ENCODE peak calls at places on chromosomes 7 and 10, in ten cellular contexts. One of them, this sample, is unnamed.

GRCh38 chr7:27423290-27423689 is 180.7 kb downstream of the EVX1 start:
- DNase-seq in mesendoderm: no peak
- DNase-seq in iPS DF 6.9: no peak
- DNase-seq in lower lobe of right lung: no peak
- DNase-seq in neural progenitor cell: no peak
- DNase-seq in dorsolateral prefrontal cortex: no peak
- DNase-seq in cardiac muscle cell: no peak
- DNase-seq in breast epithelium: peak; percentile 63
- DNase-seq in aorta: no peak
- DNase-seq in spleen: no peak
- DNase-seq in this sample: no peak

GRCh38 chr10:132270256-132270655 is 37.5 kb downstream of the STK32C start:
- DNase-seq in mesendoderm: no peak
- DNase-seq in cardiac muscle cell: no peak
- DNase-seq in iPS DF 6.9: no peak
- DNase-seq in spleen: peak; percentile 62
- DNase-seq in neural progenitor cell: no peak
- DNase-seq in breast epithelium: no peak
- DNase-seq in dorsolateral prefrontal cortex: no peak
- DNase-seq in aorta: peak; percentile 38
- DNase-seq in lower lobe of right lung: peak; percentile 27
- DNase-seq in this sample: no peak

GRCh38 chr7:14639801-14640200 is 262.8 kb downstream of the DGKB start:
- DNase-seq in lower lobe of right lung: no peak
- DNase-seq in dorsolateral prefrontal cortex: no peak
- DNase-seq in neural progenitor cell: no peak
- DNase-seq in cardiac muscle cell: no peak
- DNase-seq in breast epithelium: no peak
- DNase-seq in spleen: no peak
- DNase-seq in mesendoderm: no peak
- DNase-seq in iPS DF 6.9: no peak
- DNase-seq in aorta: no peak
- DNase-seq in this sample: no peak

GRCh38 chr7:50309130-50309478 is 4.6 kb downstream of the IKZF1 start:
- DNase-seq in dorsolateral prefrontal cortex: no peak
- DNase-seq in breast epithelium: no peak
- DNase-seq in aorta: no peak
- DNase-seq in neural progenitor cell: no peak
- DNase-seq in lower lobe of right lung: no peak
- DNase-seq in mesendoderm: no peak
- DNase-seq in spleen: no peak
- DNase-seq in iPS DF 6.9: no peak
- DNase-seq in cardiac muscle cell: no peak
- DNase-seq in this sample: no peak

GRCh38 chr10:67788028-67788886 is 49.7 kb downstream of the DNAJC12 start:
- DNase-seq in dorsolateral prefrontal cortex: no peak
- DNase-seq in iPS DF 6.9: peak; percentile 81
- DNase-seq in neural progenitor cell: peak; percentile 78
- DNase-seq in lower lobe of right lung: peak; percentile 68
- DNase-seq in breast epithelium: no peak
- DNase-seq in spleen: peak; percentile 88
- DNase-seq in aorta: peak; percentile 72
- DNase-seq in cardiac muscle cell: peak; percentile 59
- DNase-seq in mesendoderm: peak; percentile 91
- DNase-seq in this sample: no peak

GRCh38 chr10:45443101-45444009 is 69.3 kb downstream of the ALOX5 start:
- DNase-seq in cardiac muscle cell: no peak
- DNase-seq in aorta: no peak
- DNase-seq in iPS DF 6.9: no peak
- DNase-seq in dorsolateral prefrontal cortex: no peak
- DNase-seq in spleen: no peak
- DNase-seq in breast epithelium: no peak
- DNase-seq in mesendoderm: no peak
- DNase-seq in neural progenitor cell: no peak
- DNase-seq in lower lobe of right lung: no peak
- DNase-seq in this sample: peak; percentile 38

GRCh38 chr10:16995867-16996529 is 133.6 kb downstream of the CUBN start:
- DNase-seq in neural progenitor cell: peak; percentile 34
- DNase-seq in spleen: no peak
- DNase-seq in breast epithelium: no peak
- DNase-seq in dorsolateral prefrontal cortex: no peak
- DNase-seq in lower lobe of right lung: no peak
- DNase-seq in iPS DF 6.9: no peak
- DNase-seq in cardiac muscle cell: peak; percentile 85
- DNase-seq in aorta: no peak
- DNase-seq in mesendoderm: peak; percentile 86
- DNase-seq in this sample: no peak

GRCh38 chr7:2734761-2735571 is 47.0 kb downstream of the AMZ1 start:
- DNase-seq in neural progenitor cell: no peak
- DNase-seq in spleen: peak; percentile 85
- DNase-seq in lower lobe of right lung: no peak
- DNase-seq in mesendoderm: no peak
- DNase-seq in aorta: peak; percentile 84
- DNase-seq in breast epithelium: no peak
- DNase-seq in dorsolateral prefrontal cortex: no peak
- DNase-seq in cardiac muscle cell: no peak
- DNase-seq in iPS DF 6.9: no peak
- DNase-seq in this sample: peak; percentile 60

GRCh38 chr10:119396008-119396708 is 146.4 kb downstream of the RGS10 start:
- DNase-seq in cardiac muscle cell: no peak
- DNase-seq in lower lobe of right lung: no peak
- DNase-seq in aorta: no peak
- DNase-seq in iPS DF 6.9: no peak
- DNase-seq in dorsolateral prefrontal cortex: no peak
- DNase-seq in breast epithelium: no peak
- DNase-seq in mesendoderm: no peak
- DNase-seq in neural progenitor cell: no peak
- DNase-seq in spleen: no peak
- DNase-seq in this sample: no peak

GRCh38 chr7:23333671-23334246 is 34.6 kb downstream of the MALSU1 start:
- DNase-seq in dorsolateral prefrontal cortex: no peak
- DNase-seq in aorta: no peak
- DNase-seq in lower lobe of right lung: no peak
- DNase-seq in cardiac muscle cell: peak; percentile 88
- DNase-seq in iPS DF 6.9: no peak
- DNase-seq in mesendoderm: no peak
- DNase-seq in neural progenitor cell: no peak
- DNase-seq in spleen: no peak
- DNase-seq in breast epithelium: no peak
- DNase-seq in this sample: no peak

GRCh38 chr10:77550378-77550777 is 87.2 kb downstream of the KCNMA1 start:
- DNase-seq in mesendoderm: no peak
- DNase-seq in aorta: peak; percentile 69
- DNase-seq in cardiac muscle cell: no peak
- DNase-seq in neural progenitor cell: no peak
- DNase-seq in iPS DF 6.9: no peak
- DNase-seq in lower lobe of right lung: no peak
- DNase-seq in spleen: no peak
- DNase-seq in dorsolateral prefrontal cortex: no peak
- DNase-seq in breast epithelium: no peak
- DNase-seq in this sample: no peak

GRCh38 chr10:69994262-69994661 is 58.4 kb upstream of the MACROH2A2 start:
- DNase-seq in iPS DF 6.9: peak; percentile 11
- DNase-seq in breast epithelium: no peak
- DNase-seq in cardiac muscle cell: peak; percentile 61
- DNase-seq in mesendoderm: peak; percentile 70
- DNase-seq in spleen: no peak
- DNase-seq in neural progenitor cell: peak; percentile 26
- DNase-seq in aorta: peak; percentile 65
- DNase-seq in lower lobe of right lung: no peak
- DNase-seq in dorsolateral prefrontal cortex: no peak
- DNase-seq in this sample: no peak

GRCh38 chr10:108598831-108599230 is 1324.5 kb downstream of the XPNPEP1 start:
- DNase-seq in spleen: no peak
- DNase-seq in aorta: no peak
- DNase-seq in neural progenitor cell: no peak
- DNase-seq in dorsolateral prefrontal cortex: no peak
- DNase-seq in cardiac muscle cell: no peak
- DNase-seq in breast epithelium: no peak
- DNase-seq in mesendoderm: peak; percentile 34
- DNase-seq in lower lobe of right lung: no peak
- DNase-seq in iPS DF 6.9: no peak
- DNase-seq in this sample: no peak
- H3K4me3 ChIP-seq in spleen: peak overlapping the region; percentile 41
- H3K4me3 ChIP-seq in aorta: no peak overlapping the region
- H3K4me3 ChIP-seq in neural progenitor cell: no peak overlapping the region
- H3K4me3 ChIP-seq in dorsolateral prefrontal cortex: no peak overlapping the region
- H3K4me3 ChIP-seq in cardiac muscle cell: no peak overlapping the region
- H3K4me3 ChIP-seq in breast epithelium: no peak overlapping the region
- H3K4me3 ChIP-seq in mesendoderm: no peak overlapping the region
- H3K4me3 ChIP-seq in lower lobe of right lung: no peak overlapping the region
- H3K4me3 ChIP-seq in iPS DF 6.9: no peak overlapping the region
- H3K4me3 ChIP-seq in this sample: no peak overlapping the region

GRCh38 chr7:25427721-25428120 is 199.4 kb upstream of the NPVF start:
- DNase-seq in aorta: no peak
- DNase-seq in mesendoderm: no peak
- DNase-seq in neural progenitor cell: no peak
- DNase-seq in lower lobe of right lung: no peak
- DNase-seq in cardiac muscle cell: no peak
- DNase-seq in breast epithelium: no peak
- DNase-seq in iPS DF 6.9: no peak
- DNase-seq in dorsolateral prefrontal cortex: no peak
- DNase-seq in spleen: no peak
- DNase-seq in this sample: no peak

GRCh38 chr7:25429731-25430130 is 201.4 kb upstream of the NPVF start:
- DNase-seq in aorta: no peak
- DNase-seq in iPS DF 6.9: no peak
- DNase-seq in neural progenitor cell: no peak
- DNase-seq in breast epithelium: no peak
- DNase-seq in spleen: no peak
- DNase-seq in cardiac muscle cell: peak; percentile 52
- DNase-seq in lower lobe of right lung: no peak
- DNase-seq in mesendoderm: no peak
- DNase-seq in dorsolateral prefrontal cortex: no peak
- DNase-seq in this sample: no peak

GRCh38 chr7:25424113-25424512 is 195.8 kb upstream of the NPVF start:
- DNase-seq in dorsolateral prefrontal cortex: no peak
- DNase-seq in neural progenitor cell: no peak
- DNase-seq in lower lobe of right lung: no peak
- DNase-seq in cardiac muscle cell: no peak
- DNase-seq in spleen: no peak
- DNase-seq in breast epithelium: no peak
- DNase-seq in mesendoderm: peak; percentile 6
- DNase-seq in aorta: no peak
- DNase-seq in iPS DF 6.9: no peak
- DNase-seq in this sample: no peak
- H3K27ac ChIP-seq in dorsolateral prefrontal cortex: no peak overlapping the region
- H3K27ac ChIP-seq in neural progenitor cell: no peak overlapping the region
- H3K27ac ChIP-seq in lower lobe of right lung: no peak overlapping the region
- H3K27ac ChIP-seq in cardiac muscle cell: no peak overlapping the region
- H3K27ac ChIP-seq in spleen: no peak overlapping the region
- H3K27ac ChIP-seq in breast epithelium: no peak overlapping the region
- H3K27ac ChIP-seq in mesendoderm: no peak overlapping the region
- H3K27ac ChIP-seq in aorta: no peak overlapping the region
- H3K27ac ChIP-seq in iPS DF 6.9: no peak overlapping the region
- H3K27ac ChIP-seq in this sample: no peak overlapping the region

GRCh38 chr7:44881610-44882009 is 3.7 kb downstream of the PURB start:
- DNase-seq in iPS DF 6.9: no peak
- DNase-seq in mesendoderm: no peak
- DNase-seq in spleen: no peak
- DNase-seq in neural progenitor cell: no peak
- DNase-seq in breast epithelium: no peak
- DNase-seq in lower lobe of right lung: no peak
- DNase-seq in aorta: no peak
- DNase-seq in dorsolateral prefrontal cortex: no peak
- DNase-seq in cardiac muscle cell: peak; percentile 83
- DNase-seq in this sample: no peak
- H3K4me3 ChIP-seq in iPS DF 6.9: no peak overlapping the region
- H3K4me3 ChIP-seq in mesendoderm: peak overlapping the region; percentile 8
- H3K4me3 ChIP-seq in spleen: peak overlapping the region; percentile 80
- H3K4me3 ChIP-seq in neural progenitor cell: peak overlapping the region; percentile 85
- H3K4me3 ChIP-seq in breast epithelium: peak overlapping the region; percentile 77
- H3K4me3 ChIP-seq in lower lobe of right lung: peak overlapping the region; percentile 93
- H3K4me3 ChIP-seq in aorta: no peak overlapping the region
- H3K4me3 ChIP-seq in dorsolateral prefrontal cortex: peak overlapping the region; percentile 99
- H3K4me3 ChIP-seq in cardiac muscle cell: peak overlapping the region; percentile 71
- H3K4me3 ChIP-seq in this sample: peak overlapping the region; percentile 5

GRCh38 chr7:41885078-41885477 is 182.2 kb upstream of the INHBA start:
- DNase-seq in spleen: no peak
- DNase-seq in aorta: no peak
- DNase-seq in neural progenitor cell: no peak
- DNase-seq in cardiac muscle cell: peak; percentile 34
- DNase-seq in breast epithelium: no peak
- DNase-seq in mesendoderm: no peak
- DNase-seq in iPS DF 6.9: no peak
- DNase-seq in lower lobe of right lung: no peak
- DNase-seq in dorsolateral prefrontal cortex: no peak
- DNase-seq in this sample: no peak

GRCh38 chr7:41885748-41886147 is 182.9 kb upstream of the INHBA start:
- DNase-seq in mesendoderm: peak; percentile 69
- DNase-seq in lower lobe of right lung: no peak
- DNase-seq in breast epithelium: no peak
- DNase-seq in iPS DF 6.9: no peak
- DNase-seq in aorta: no peak
- DNase-seq in neural progenitor cell: no peak
- DNase-seq in dorsolateral prefrontal cortex: no peak
- DNase-seq in cardiac muscle cell: peak; percentile 58
- DNase-seq in spleen: no peak
- DNase-seq in this sample: no peak

GRCh38 chr7:41881313-41882130 is 178.6 kb upstream of the INHBA start:
- DNase-seq in neural progenitor cell: no peak
- DNase-seq in aorta: peak; percentile 85
- DNase-seq in dorsolateral prefrontal cortex: no peak
- DNase-seq in iPS DF 6.9: no peak
- DNase-seq in cardiac muscle cell: peak; percentile 48
- DNase-seq in spleen: peak; percentile 93
- DNase-seq in breast epithelium: no peak
- DNase-seq in mesendoderm: no peak
- DNase-seq in lower lobe of right lung: peak; percentile 83
- DNase-seq in this sample: no peak

GRCh38 chr7:41882271-41882670 is 179.4 kb upstream of the INHBA start:
- DNase-seq in neural progenitor cell: no peak
- DNase-seq in iPS DF 6.9: no peak
- DNase-seq in aorta: no peak
- DNase-seq in breast epithelium: no peak
- DNase-seq in dorsolateral prefrontal cortex: no peak
- DNase-seq in cardiac muscle cell: no peak
- DNase-seq in spleen: no peak
- DNase-seq in lower lobe of right lung: no peak
- DNase-seq in mesendoderm: no peak
- DNase-seq in this sample: no peak

DNA sequence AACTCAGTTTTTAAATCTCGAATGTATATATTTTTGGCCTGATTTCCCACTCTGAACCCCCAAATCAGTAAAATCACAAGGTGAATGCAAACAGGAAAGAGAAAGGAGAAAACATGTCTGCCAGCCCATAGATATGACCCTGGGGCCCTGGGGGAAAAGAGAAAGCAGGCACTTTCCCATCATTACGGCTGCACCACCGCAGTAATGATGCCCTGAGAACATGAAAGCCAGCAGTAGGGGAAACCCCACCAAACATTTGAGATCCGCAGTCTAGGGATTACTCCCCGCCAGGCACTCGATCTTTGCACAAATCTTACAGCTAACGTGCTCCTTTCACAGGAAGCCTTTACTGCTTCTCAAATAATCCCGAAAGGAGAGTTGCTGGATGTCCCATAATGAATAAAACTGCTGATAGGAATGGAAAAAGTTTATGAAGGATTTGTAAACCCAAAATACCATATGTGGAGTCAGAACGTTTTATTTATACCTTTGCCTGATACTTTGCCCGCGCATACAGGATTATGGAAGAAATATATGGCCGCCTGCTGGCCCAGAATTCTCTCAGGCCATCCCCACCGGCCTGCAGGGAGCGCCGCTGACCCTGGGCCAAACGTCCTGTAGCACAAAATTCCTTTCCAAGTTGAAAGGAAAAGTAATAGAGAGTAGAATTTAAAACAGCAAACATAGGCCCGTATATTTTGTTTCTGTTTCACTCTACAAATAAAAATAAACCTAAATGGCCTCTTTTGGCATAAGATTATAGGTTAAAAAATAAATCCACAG is 180.0 kb upstream of the INHBA start:
- DNase-seq in breast epithelium: no peak
- DNase-seq in lower lobe of right lung: no peak
- DNase-seq in aorta: no peak
- DNase-seq in dorsolateral prefrontal cortex: no peak
- DNase-seq in spleen: no peak
- DNase-seq in mesendoderm: no peak
- DNase-seq in iPS DF 6.9: no peak
- DNase-seq in cardiac muscle cell: no peak
- DNase-seq in neural progenitor cell: no peak
- DNase-seq in this sample: no peak
- H3K27ac ChIP-seq in breast epithelium: no peak overlapping the region
- H3K27ac ChIP-seq in lower lobe of right lung: no peak overlapping the region
- H3K27ac ChIP-seq in aorta: no peak overlapping the region
- H3K27ac ChIP-seq in dorsolateral prefrontal cortex: no peak overlapping the region
- H3K27ac ChIP-seq in spleen: peak overlapping the region; percentile 71
- H3K27ac ChIP-seq in mesendoderm: no peak overlapping the region
- H3K27ac ChIP-seq in iPS DF 6.9: no peak overlapping the region
- H3K27ac ChIP-seq in cardiac muscle cell: no peak overlapping the region
- H3K27ac ChIP-seq in neural progenitor cell: no peak overlapping the region
- H3K27ac ChIP-seq in this sample: no peak overlapping the region

This sample was measured in right atrium auricular region.